ENCODE peak calls at places on chromosomes 7 and 10, in four cellular contexts. One of them, this sample, is unnamed.

GRCh38 chr10:103276941-103277712 is at the start of gene INA:
- DNase-seq in thoracic aorta: no peak
- DNase-seq in psoas muscle: no peak
- DNase-seq in ELR: peak; percentile 15
- DNase-seq in this sample: no peak

GRCh38 chr7:44565097-44565794 is 8.5 kb downstream of the DDX56 start:
- DNase-seq in thoracic aorta: no peak
- DNase-seq in psoas muscle: peak; percentile 87
- DNase-seq in ELR: peak; percentile 66
- DNase-seq in this sample: peak; percentile 68

GRCh38 chr7:117229350-117229749 is 93.5 kb downstream of the WNT2 start:
- DNase-seq in thoracic aorta: no peak
- DNase-seq in psoas muscle: no peak
- DNase-seq in ELR: no peak
- DNase-seq in this sample: no peak

GRCh38 chr7:108335264-108335918 is 120.8 kb downstream of the NRCAM start:
- DNase-seq in thoracic aorta: no peak
- DNase-seq in psoas muscle: no peak
- DNase-seq in ELR: no peak
- DNase-seq in this sample: no peak

GRCh38 chr10:126171555-126171954 is 216.7 kb downstream of the ADAM12 start:
- DNase-seq in thoracic aorta: no peak
- DNase-seq in psoas muscle: no peak
- DNase-seq in ELR: peak; percentile 67
- DNase-seq in this sample: no peak

GRCh38 chr10:58618158-58618676 is 105.5 kb downstream of the BICC1 start:
- DNase-seq in thoracic aorta: no peak
- DNase-seq in psoas muscle: no peak
- DNase-seq in ELR: no peak
- DNase-seq in this sample: no peak

GRCh38 chr7:150734293-150734692 is 2.9 kb upstream of the GIMAP5 start:
- DNase-seq in thoracic aorta: no peak
- DNase-seq in psoas muscle: no peak
- DNase-seq in ELR: no peak
- DNase-seq in this sample: no peak

GRCh38 chr10:89120931-89121907 is 85.9 kb downstream of the CH25H start:
- DNase-seq in thoracic aorta: no peak
- DNase-seq in psoas muscle: no peak
- DNase-seq in ELR: no peak
- DNase-seq in this sample: no peak

GRCh38 chr10:12844796-12845524 is 156.6 kb downstream of the CCDC3 start:
- DNase-seq in thoracic aorta: no peak
- DNase-seq in psoas muscle: no peak
- DNase-seq in ELR: peak; percentile 61
- DNase-seq in this sample: peak; percentile 64

GRCh38 chr7:45259966-45260646 is 102.5 kb downstream of the RAMP3 start:
- DNase-seq in thoracic aorta: no peak
- DNase-seq in psoas muscle: peak; percentile 75
- DNase-seq in ELR: peak; percentile 50
- DNase-seq in this sample: no peak

GRCh38 chr10:133236411-133237240 is 1.0 kb upstream of the VENTX start:
- DNase-seq in thoracic aorta: no peak
- DNase-seq in psoas muscle: no peak
- DNase-seq in ELR: no peak
- DNase-seq in this sample: no peak

This sample was measured in ovary.